ENCODE peak calls at places on chromosome 16, in eight cellular contexts. B is BE2C, K is PC-3, Y is GM20000, F is mucosa of descending colon, Q is MM.1S, D is ascending aorta, N is lung. H is an unnamed sample.

GRCh38 chr16:6081320-6081976 is 983.9 kb upstream of the EEF2KMT start:
- DNase-seq in N (peak), D (no peak), K (peak), Q (peak), F (no peak), Y (no peak), B (no peak), H (peak)

GRCh38 chr16:11310997-11311561 is 29.9 kb upstream of the PRM1 start:
- DNase-seq in F (peak), N (no peak), Q (peak), D (no peak), K (no peak), B (no peak), Y (peak), H (peak)

GRCh38 chr16:88049020-88049419 is 97.8 kb downstream of the BANP start:
- DNase-seq in N (no peak), K (no peak), F (no peak), B (no peak), Q (no peak), D (no peak), Y (no peak), H (no peak)

GRCh38 chr16:69406780-69407331 is 17.6 kb upstream of the CYB5B start:
- DNase-seq in D (no peak), B (peak), Q (no peak), N (no peak), K (no peak), F (no peak), Y (no peak), H (no peak)

GRCh38 chr16:69131167-69131748 is 1.1 kb downstream of the CHTF8 start:
- DNase-seq in F (no peak), Y (peak), B (peak), D (no peak), K (no peak), Q (no peak), N (no peak), H (peak)

GRCh38 chr16:21071741-21072140 is 78.9 kb downstream of the DNAH3 start:
- DNase-seq in Y (no peak), K (no peak), D (no peak), B (no peak), F (no peak), N (no peak), Q (no peak), H (no peak)

GRCh38 chr16:47612711-47613110 is 151.6 kb downstream of the PHKB start:
- DNase-seq in K (no peak), D (no peak), Y (no peak), N (no peak), F (no peak), B (no peak), Q (no peak), H (no peak)

GRCh38 chr16:85490407-85490806 is 122.7 kb upstream of the GSE1 start:
- DNase-seq in B (no peak), Y (no peak), D (no peak), N (no peak), F (no peak), K (no peak), Q (no peak), H (no peak)

GRCh38 chr16:58379736-58380135 is 12.5 kb upstream of the GINS3 start:
- DNase-seq in N (no peak), Y (no peak), B (no peak), F (no peak), K (no peak), Q (no peak), D (no peak), H (no peak)

GRCh38 chr16:79170565-79171242 is 429.8 kb downstream of the MAF start:
- DNase-seq in F (no peak), Q (no peak), N (peak), D (peak), K (no peak), Y (no peak), B (no peak), H (no peak)

GRCh38 chr16:79171504-79172240 is 428.9 kb downstream of the MAF start:
- DNase-seq in B (no peak), F (no peak), N (no peak), Q (no peak), K (no peak), D (no peak), Y (no peak), H (no peak)

GRCh38 chr16:79168321-79168720 is 432.2 kb downstream of the MAF start:
- DNase-seq in D (no peak), F (no peak), Y (no peak), N (no peak), B (no peak), K (no peak), Q (no peak), H (no peak)

GRCh38 chr16:79167893-79168292 is 432.6 kb downstream of the MAF start:
- DNase-seq in D (no peak), N (no peak), K (no peak), Y (no peak), F (no peak), B (no peak), Q (no peak), H (no peak)

DNA sequence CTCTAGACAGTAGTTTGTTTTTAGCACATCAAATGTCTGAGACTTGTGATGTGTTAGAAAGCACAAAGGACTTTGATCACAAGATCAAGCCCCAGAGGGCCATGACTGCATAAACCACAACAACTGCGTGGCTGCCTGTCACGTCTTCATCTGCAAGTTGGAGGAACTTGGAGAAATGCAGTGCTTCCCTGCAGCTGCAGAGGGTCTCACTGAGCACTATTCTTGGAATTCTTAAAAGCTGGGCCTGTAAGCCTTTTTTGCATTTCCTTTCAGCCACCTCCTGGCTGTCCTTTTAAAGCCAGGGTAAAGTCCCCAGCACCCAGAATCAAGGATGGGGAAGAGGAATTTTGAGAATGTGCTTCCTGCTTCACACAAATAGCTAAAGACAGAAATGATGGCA is 431.3 kb downstream of the MAF start:
- DNase-seq in D (no peak), Q (no peak), N (no peak), F (no peak), Y (no peak), B (no peak), K (no peak), H (no peak)
- TF ChIP-seq CTCF in D (no peak), Q (no peak), N (no peak), F (no peak), Y (no peak), B (no peak), K (no peak), H (peak)

GRCh38 chr16:89355686-89356085 is 134.7 kb downstream of the ANKRD11 start:
- DNase-seq in D (no peak), F (no peak), Y (no peak), B (no peak), K (no peak), N (no peak), Q (no peak), H (no peak)

GRCh38 chr16:89357055-89357454 is 133.3 kb downstream of the ANKRD11 start:
- DNase-seq in K (peak), D (no peak), F (no peak), B (no peak), Q (no peak), N (no peak), Y (no peak), H (no peak)

GRCh38 chr16:89358030-89359005 is 132.0 kb downstream of the ANKRD11 start:
- DNase-seq in K (no peak), N (no peak), B (no peak), Y (no peak), Q (no peak), D (no peak), F (peak), H (no peak)

GRCh38 chr16:89359296-89360147 is 130.8 kb downstream of the ANKRD11 start:
- DNase-seq in Q (no peak), F (peak), N (no peak), Y (no peak), B (peak), K (no peak), D (no peak), H (no peak)

DNA sequence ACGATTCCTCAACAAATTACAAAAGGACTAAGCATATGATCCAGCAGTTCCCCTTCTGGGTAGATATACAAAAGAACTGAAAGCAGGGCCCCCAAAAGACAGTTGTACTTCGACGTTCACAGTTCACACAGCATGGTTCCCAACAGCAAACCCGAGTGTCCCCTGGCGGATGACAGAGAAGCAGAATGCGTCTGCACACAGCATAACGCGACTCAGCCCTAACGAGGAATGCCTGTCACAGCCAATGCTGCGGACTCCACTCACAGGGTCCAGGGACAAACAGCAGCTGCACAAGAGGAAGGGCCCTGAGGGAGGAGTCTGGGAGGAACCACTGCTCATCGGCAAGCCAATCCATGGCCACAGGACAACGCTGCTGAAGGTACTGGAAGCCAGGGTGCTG is 132.9 kb downstream of the ANKRD11 start:
- DNase-seq in D (no peak), B (peak), Y (no peak), K (no peak), F (peak), N (no peak), Q (no peak), H (no peak)
- TF ChIP-seq CTCF in D (no peak), B (peak), Y (peak), K (no peak), F (no peak), N (no peak), Q (no peak), H (no peak)

GRCh38 chr16:72295914-72296313 is 124.0 kb upstream of the PMFBP1 start:
- DNase-seq in Y (no peak), Q (no peak), F (no peak), N (no peak), B (no peak), D (no peak), K (no peak), H (no peak)
- TF ChIP-seq CTCF in Y (no peak), Q (no peak), F (no peak), N (no peak), B (no peak), D (no peak), K (no peak), H (no peak)

GRCh38 chr16:629289-630023 is 1.3 kb upstream of the WFIKKN1 start:
- DNase-seq in Q (no peak), B (peak), N (no peak), F (no peak), D (no peak), Y (no peak), K (no peak), H (no peak)
- TF ChIP-seq CTCF in Q (no peak), B (no peak), N (no peak), F (no peak), D (no peak), Y (no peak), K (no peak), H (no peak)

GRCh38 chr16:22300427-22301071 is 3.3 kb downstream of the POLR3E start:
- DNase-seq in Q (peak), K (peak), B (peak), D (no peak), N (peak), Y (peak), F (no peak), H (no peak)
- TF ChIP-seq CTCF in Q (peak), K (peak), B (peak), D (no peak), N (peak), Y (peak), F (peak), H (peak)

DNA sequence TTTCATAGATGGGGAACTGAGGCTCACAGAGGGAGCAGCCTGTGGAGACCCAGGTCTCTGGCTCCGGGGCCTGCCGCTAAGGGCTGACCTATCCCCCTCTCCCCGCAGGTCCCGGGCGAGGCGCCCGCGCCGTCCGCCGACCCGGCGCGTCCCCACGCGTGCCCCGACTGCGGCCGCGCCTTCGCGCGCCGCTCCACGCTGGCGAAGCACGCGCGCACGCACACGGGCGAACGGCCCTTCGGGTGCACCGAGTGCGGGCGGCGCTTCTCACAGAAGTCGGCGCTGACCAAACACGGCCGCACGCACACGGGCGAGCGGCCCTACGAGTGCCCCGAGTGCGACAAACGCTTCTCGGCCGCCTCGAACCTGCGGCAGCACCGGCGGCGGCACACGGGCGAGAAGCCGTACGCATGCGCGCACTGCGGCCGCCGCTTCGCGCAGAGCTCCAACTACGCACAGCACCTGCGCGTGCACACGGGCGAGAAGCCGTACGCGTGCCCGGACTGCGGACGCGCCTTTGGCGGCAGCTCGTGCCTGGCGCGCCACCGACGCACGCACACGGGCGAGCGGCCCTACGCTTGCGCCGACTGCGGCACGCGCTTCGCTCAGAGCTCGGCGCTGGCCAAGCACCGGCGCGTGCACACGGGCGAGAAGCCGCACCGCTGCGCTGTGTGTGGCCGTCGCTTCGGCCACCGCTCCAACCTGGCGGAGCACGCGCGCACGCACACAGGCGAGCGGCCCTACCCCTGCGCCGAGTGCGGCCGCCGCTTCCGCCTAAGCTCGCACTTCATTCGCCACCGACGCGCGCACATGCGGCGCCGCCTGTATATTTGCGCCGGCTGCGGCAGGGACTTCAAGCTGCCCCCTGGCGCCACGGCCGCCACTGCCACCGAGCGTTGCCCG is 10.3 kb downstream of the ZNF771 start:
- DNase-seq in B (peak), Q (peak), N (peak), Y (peak), F (peak), D (no peak), K (peak), H (peak)
- TF ChIP-seq CTCF in B (peak), Q (peak), N (no peak), Y (no peak), F (no peak), D (no peak), K (peak), H (no peak)

GRCh38 chr16:49431591-49432290 is 58.1 kb downstream of the C16orf78 start:
- DNase-seq in N (no peak), F (no peak), K (no peak), B (no peak), Q (no peak), Y (no peak), D (no peak), H (no peak)
- TF ChIP-seq CTCF in N (no peak), F (no peak), K (no peak), B (no peak), Q (no peak), Y (no peak), D (no peak), H (no peak)

H was measured in GM13976.